ENCODE peak calls at places on chromosomes 2 and 18, in ten cellular contexts. One of them, this sample, is unnamed.

GRCh38 chr18:48832961-48833700 is 117.6 kb downstream of the SMAD7 start:
- DNase-seq in foreskin fibroblast: peak
- DNase-seq in iris pigment epithelial cell: peak
- DNase-seq in tibial artery: peak
- DNase-seq in CD4-positive, alpha-beta T cell: peak
- DNase-seq in stimulated activated CD4-positive, alpha-beta T cell treated with anti-CD3 and anti-CD28 coated beads, Interleukin-12 subunit alpha, Interleukin-12 subunit beta, amount 100 ng/mL, for 24 hours: no peak
- DNase-seq in cardiac septum: peak
- DNase-seq in stimulated activated CD8-positive, alpha-beta memory T cell treated with anti-CD3 and anti-CD28 coated beads, Interleukin-15, amount 100 ng/mL, for 24 hours: no peak
- DNase-seq in EL: peak
- DNase-seq in NCI-H1105 treated with DMSO at 0.1 percent for 48 hours: peak
- DNase-seq in this sample: no peak

GRCh38 chr2:26574066-26574899 is 66.9 kb downstream of the CIB4 start:
- DNase-seq in stimulated activated CD4-positive, alpha-beta T cell treated with anti-CD3 and anti-CD28 coated beads, Interleukin-12 subunit alpha, Interleukin-12 subunit beta, amount 100 ng/mL, for 24 hours: no peak
- DNase-seq in stimulated activated CD8-positive, alpha-beta memory T cell treated with anti-CD3 and anti-CD28 coated beads, Interleukin-15, amount 100 ng/mL, for 24 hours: no peak
- DNase-seq in iris pigment epithelial cell: no peak
- DNase-seq in cardiac septum: no peak
- DNase-seq in tibial artery: no peak
- DNase-seq in EL: no peak
- DNase-seq in NCI-H1105 treated with DMSO at 0.1 percent for 48 hours: no peak
- DNase-seq in CD4-positive, alpha-beta T cell: no peak
- DNase-seq in foreskin fibroblast: no peak
- DNase-seq in this sample: no peak

GRCh38 chr2:23497536-23497935 is 112.6 kb downstream of the KLHL29 start:
- DNase-seq in stimulated activated CD8-positive, alpha-beta memory T cell treated with anti-CD3 and anti-CD28 coated beads, Interleukin-15, amount 100 ng/mL, for 24 hours: no peak
- DNase-seq in cardiac septum: no peak
- DNase-seq in CD4-positive, alpha-beta T cell: no peak
- DNase-seq in NCI-H1105 treated with DMSO at 0.1 percent for 48 hours: no peak
- DNase-seq in tibial artery: no peak
- DNase-seq in EL: no peak
- DNase-seq in iris pigment epithelial cell: no peak
- DNase-seq in stimulated activated CD4-positive, alpha-beta T cell treated with anti-CD3 and anti-CD28 coated beads, Interleukin-12 subunit alpha, Interleukin-12 subunit beta, amount 100 ng/mL, for 24 hours: no peak
- DNase-seq in foreskin fibroblast: no peak
- DNase-seq in this sample: no peak

GRCh38 chr2:32375228-32375892 is 18.5 kb downstream of the BIRC6 start:
- DNase-seq in CD4-positive, alpha-beta T cell: no peak
- DNase-seq in NCI-H1105 treated with DMSO at 0.1 percent for 48 hours: no peak
- DNase-seq in stimulated activated CD8-positive, alpha-beta memory T cell treated with anti-CD3 and anti-CD28 coated beads, Interleukin-15, amount 100 ng/mL, for 24 hours: no peak
- DNase-seq in foreskin fibroblast: no peak
- DNase-seq in EL: no peak
- DNase-seq in stimulated activated CD4-positive, alpha-beta T cell treated with anti-CD3 and anti-CD28 coated beads, Interleukin-12 subunit alpha, Interleukin-12 subunit beta, amount 100 ng/mL, for 24 hours: no peak
- DNase-seq in tibial artery: no peak
- DNase-seq in iris pigment epithelial cell: no peak
- DNase-seq in cardiac septum: no peak
- DNase-seq in this sample: no peak

GRCh38 chr2:9656270-9656766 is 25.5 kb upstream of the YWHAQ start:
- DNase-seq in CD4-positive, alpha-beta T cell: no peak
- DNase-seq in stimulated activated CD4-positive, alpha-beta T cell treated with anti-CD3 and anti-CD28 coated beads, Interleukin-12 subunit alpha, Interleukin-12 subunit beta, amount 100 ng/mL, for 24 hours: peak
- DNase-seq in stimulated activated CD8-positive, alpha-beta memory T cell treated with anti-CD3 and anti-CD28 coated beads, Interleukin-15, amount 100 ng/mL, for 24 hours: peak
- DNase-seq in iris pigment epithelial cell: peak
- DNase-seq in tibial artery: no peak
- DNase-seq in EL: peak
- DNase-seq in cardiac septum: no peak
- DNase-seq in foreskin fibroblast: peak
- DNase-seq in NCI-H1105 treated with DMSO at 0.1 percent for 48 hours: no peak
- DNase-seq in this sample: no peak

GRCh38 chr2:120318626-120319025 is 27.3 kb upstream of the INHBB start:
- DNase-seq in EL: no peak
- DNase-seq in tibial artery: peak
- DNase-seq in iris pigment epithelial cell: no peak
- DNase-seq in stimulated activated CD4-positive, alpha-beta T cell treated with anti-CD3 and anti-CD28 coated beads, Interleukin-12 subunit alpha, Interleukin-12 subunit beta, amount 100 ng/mL, for 24 hours: no peak
- DNase-seq in CD4-positive, alpha-beta T cell: no peak
- DNase-seq in foreskin fibroblast: no peak
- DNase-seq in cardiac septum: peak
- DNase-seq in stimulated activated CD8-positive, alpha-beta memory T cell treated with anti-CD3 and anti-CD28 coated beads, Interleukin-15, amount 100 ng/mL, for 24 hours: no peak
- DNase-seq in NCI-H1105 treated with DMSO at 0.1 percent for 48 hours: no peak
- DNase-seq in this sample: no peak

GRCh38 chr18:59008302-59008974 is 131.2 kb upstream of the SEC11C start:
- DNase-seq in EL: peak
- DNase-seq in cardiac septum: no peak
- DNase-seq in NCI-H1105 treated with DMSO at 0.1 percent for 48 hours: no peak
- DNase-seq in iris pigment epithelial cell: peak
- DNase-seq in stimulated activated CD8-positive, alpha-beta memory T cell treated with anti-CD3 and anti-CD28 coated beads, Interleukin-15, amount 100 ng/mL, for 24 hours: no peak
- DNase-seq in CD4-positive, alpha-beta T cell: no peak
- DNase-seq in stimulated activated CD4-positive, alpha-beta T cell treated with anti-CD3 and anti-CD28 coated beads, Interleukin-12 subunit alpha, Interleukin-12 subunit beta, amount 100 ng/mL, for 24 hours: no peak
- DNase-seq in foreskin fibroblast: peak
- DNase-seq in tibial artery: no peak
- DNase-seq in this sample: no peak

GRCh38 chr2:70685771-70686171 is 82.2 kb downstream of the ADD2 start:
- DNase-seq in iris pigment epithelial cell: no peak
- DNase-seq in stimulated activated CD8-positive, alpha-beta memory T cell treated with anti-CD3 and anti-CD28 coated beads, Interleukin-15, amount 100 ng/mL, for 24 hours: no peak
- DNase-seq in tibial artery: no peak
- DNase-seq in EL: no peak
- DNase-seq in cardiac septum: peak
- DNase-seq in CD4-positive, alpha-beta T cell: no peak
- DNase-seq in stimulated activated CD4-positive, alpha-beta T cell treated with anti-CD3 and anti-CD28 coated beads, Interleukin-12 subunit alpha, Interleukin-12 subunit beta, amount 100 ng/mL, for 24 hours: no peak
- DNase-seq in foreskin fibroblast: no peak
- DNase-seq in NCI-H1105 treated with DMSO at 0.1 percent for 48 hours: peak
- DNase-seq in this sample: peak

GRCh38 chr18:63317982-63318881 is 1.3 kb downstream of the BCL2 start:
- DNase-seq in NCI-H1105 treated with DMSO at 0.1 percent for 48 hours: peak
- DNase-seq in stimulated activated CD8-positive, alpha-beta memory T cell treated with anti-CD3 and anti-CD28 coated beads, Interleukin-15, amount 100 ng/mL, for 24 hours: peak
- DNase-seq in foreskin fibroblast: no peak
- DNase-seq in EL: peak
- DNase-seq in cardiac septum: peak
- DNase-seq in CD4-positive, alpha-beta T cell: peak
- DNase-seq in tibial artery: peak
- DNase-seq in iris pigment epithelial cell: no peak
- DNase-seq in stimulated activated CD4-positive, alpha-beta T cell treated with anti-CD3 and anti-CD28 coated beads, Interleukin-12 subunit alpha, Interleukin-12 subunit beta, amount 100 ng/mL, for 24 hours: peak
- DNase-seq in this sample: peak

GRCh38 chr2:71880846-71881610 is 266.6 kb downstream of the CYP26B1 start:
- DNase-seq in NCI-H1105 treated with DMSO at 0.1 percent for 48 hours: no peak
- DNase-seq in iris pigment epithelial cell: peak
- DNase-seq in EL: peak
- DNase-seq in foreskin fibroblast: peak
- DNase-seq in stimulated activated CD8-positive, alpha-beta memory T cell treated with anti-CD3 and anti-CD28 coated beads, Interleukin-15, amount 100 ng/mL, for 24 hours: no peak
- DNase-seq in stimulated activated CD4-positive, alpha-beta T cell treated with anti-CD3 and anti-CD28 coated beads, Interleukin-12 subunit alpha, Interleukin-12 subunit beta, amount 100 ng/mL, for 24 hours: no peak
- DNase-seq in tibial artery: peak
- DNase-seq in CD4-positive, alpha-beta T cell: no peak
- DNase-seq in cardiac septum: peak
- DNase-seq in this sample: no peak

GRCh38 chr2:188776634-188777033 is 197.5 kb upstream of the COL3A1 start:
- DNase-seq in iris pigment epithelial cell: peak
- DNase-seq in CD4-positive, alpha-beta T cell: no peak
- DNase-seq in foreskin fibroblast: peak
- DNase-seq in NCI-H1105 treated with DMSO at 0.1 percent for 48 hours: no peak
- DNase-seq in stimulated activated CD8-positive, alpha-beta memory T cell treated with anti-CD3 and anti-CD28 coated beads, Interleukin-15, amount 100 ng/mL, for 24 hours: no peak
- DNase-seq in tibial artery: no peak
- DNase-seq in stimulated activated CD4-positive, alpha-beta T cell treated with anti-CD3 and anti-CD28 coated beads, Interleukin-12 subunit alpha, Interleukin-12 subunit beta, amount 100 ng/mL, for 24 hours: no peak
- DNase-seq in EL: peak
- DNase-seq in cardiac septum: no peak
- DNase-seq in this sample: no peak

GRCh38 chr2:147355706-147356105 is 489.1 kb upstream of the ACVR2A start:
- DNase-seq in cardiac septum: no peak
- DNase-seq in NCI-H1105 treated with DMSO at 0.1 percent for 48 hours: no peak
- DNase-seq in EL: no peak
- DNase-seq in stimulated activated CD8-positive, alpha-beta memory T cell treated with anti-CD3 and anti-CD28 coated beads, Interleukin-15, amount 100 ng/mL, for 24 hours: no peak
- DNase-seq in foreskin fibroblast: no peak
- DNase-seq in tibial artery: no peak
- DNase-seq in stimulated activated CD4-positive, alpha-beta T cell treated with anti-CD3 and anti-CD28 coated beads, Interleukin-12 subunit alpha, Interleukin-12 subunit beta, amount 100 ng/mL, for 24 hours: no peak
- DNase-seq in iris pigment epithelial cell: no peak
- DNase-seq in CD4-positive, alpha-beta T cell: no peak
- DNase-seq in this sample: no peak

GRCh38 chr2:200306719-200306968 is 151 bp downstream of the SPATS2L start:
- DNase-seq in stimulated activated CD4-positive, alpha-beta T cell treated with anti-CD3 and anti-CD28 coated beads, Interleukin-12 subunit alpha, Interleukin-12 subunit beta, amount 100 ng/mL, for 24 hours: no peak
- DNase-seq in cardiac septum: no peak
- DNase-seq in iris pigment epithelial cell: no peak
- DNase-seq in NCI-H1105 treated with DMSO at 0.1 percent for 48 hours: no peak
- DNase-seq in stimulated activated CD8-positive, alpha-beta memory T cell treated with anti-CD3 and anti-CD28 coated beads, Interleukin-15, amount 100 ng/mL, for 24 hours: no peak
- DNase-seq in EL: no peak
- DNase-seq in foreskin fibroblast: no peak
- DNase-seq in CD4-positive, alpha-beta T cell: no peak
- DNase-seq in tibial artery: no peak
- DNase-seq in this sample: no peak

GRCh38 chr2:10619643-10620042 is 70.1 kb downstream of the NOL10 start:
- DNase-seq in stimulated activated CD8-positive, alpha-beta memory T cell treated with anti-CD3 and anti-CD28 coated beads, Interleukin-15, amount 100 ng/mL, for 24 hours: no peak
- DNase-seq in tibial artery: no peak
- DNase-seq in cardiac septum: no peak
- DNase-seq in NCI-H1105 treated with DMSO at 0.1 percent for 48 hours: no peak
- DNase-seq in stimulated activated CD4-positive, alpha-beta T cell treated with anti-CD3 and anti-CD28 coated beads, Interleukin-12 subunit alpha, Interleukin-12 subunit beta, amount 100 ng/mL, for 24 hours: no peak
- DNase-seq in CD4-positive, alpha-beta T cell: no peak
- DNase-seq in iris pigment epithelial cell: peak
- DNase-seq in EL: peak
- DNase-seq in foreskin fibroblast: peak
- DNase-seq in this sample: no peak